ENCODE peak calls at places on chromosomes 7 and 10, in ten cellular contexts. Y is psoas muscle, U is PC-3, K is glutamatergic neuron, G is heart right ventricle, M is H9, I is coronary artery, X is RWPE1, V is neural progenitor cell, T is nephron progenitor cell. Q is an unnamed sample.
A peak's percentile ranks its signal among the peaks of the same experiment; 100 is the strongest.

GRCh38 chr10:93068411-93069244 is 5.1 kb upstream of the CYP26A1 start:
- DNase-seq in X (no peak), Y (no peak), I (no peak), V (peak; percentile 84), G (no peak), M (peak; percentile 57), K (peak; percentile 77), U (no peak), T (peak; percentile 72), Q (no peak)

GRCh38 chr7:78709658-78710057 is 743.8 kb downstream of the MAGI2 start:
- DNase-seq in K (no peak), V (no peak), T (no peak), X (no peak), I (no peak), U (no peak), Y (no peak), G (no peak), M (no peak), Q (no peak)

GRCh38 chr7:155815332-155816191 is 3.3 kb upstream of the SHH start:
- DNase-seq in X (peak; percentile 75), U (peak; percentile 76), G (peak; percentile 44), T (peak; percentile 79), I (no peak), M (peak; percentile 82), V (peak; percentile 86), K (peak; percentile 87), Y (no peak), Q (no peak)

GRCh38 chr7:148609045-148609725 is 18.6 kb downstream of the C7orf33 start:
- DNase-seq in V (no peak), T (no peak), I (no peak), Y (no peak), K (no peak), U (no peak), X (no peak), G (no peak), M (no peak), Q (no peak)

GRCh38 chr10:1652151-1652550 is 85.2 kb downstream of the ADARB2 start:
- DNase-seq in M (no peak), X (no peak), I (peak; percentile 45), T (no peak), Y (no peak), V (no peak), U (no peak), K (no peak), G (no peak), Q (no peak)

GRCh38 chr10:21292763-21293517 is 232.5 kb downstream of the SKIDA1 start:
- DNase-seq in Y (peak; percentile 67), M (peak; percentile 76), K (peak; percentile 51), X (peak; percentile 89), U (peak; percentile 92), T (peak; percentile 57), I (peak; percentile 85), V (peak; percentile 81), G (peak; percentile 58), Q (peak; percentile 88)

GRCh38 chr10:78794736-78795455 is 273.9 kb upstream of the ZMIZ1 start:
- DNase-seq in Y (no peak), M (no peak), I (no peak), X (no peak), G (no peak), V (no peak), T (no peak), K (no peak), U (no peak), Q (no peak)

GRCh38 chr7:106418094-106418493 is 133.3 kb upstream of the NAMPT start:
- DNase-seq in G (no peak), Y (no peak), U (no peak), V (no peak), K (no peak), X (no peak), T (no peak), M (no peak), I (no peak), Q (no peak)

GRCh38 chr10:96371356-96371755 is 12.6 kb upstream of the OPALIN start:
- DNase-seq in Y (no peak), G (no peak), T (no peak), X (no peak), V (no peak), K (no peak), U (no peak), M (no peak), I (no peak), Q (no peak)

GRCh38 chr7:158394936-158395335 is 192.7 kb downstream of the PTPRN2 start:
- DNase-seq in U (peak; percentile 46), I (no peak), V (peak; percentile 75), T (peak; percentile 86), X (peak; percentile 27), G (peak; percentile 27), K (peak; percentile 83), Y (no peak), M (peak; percentile 82), Q (no peak)

DNA sequence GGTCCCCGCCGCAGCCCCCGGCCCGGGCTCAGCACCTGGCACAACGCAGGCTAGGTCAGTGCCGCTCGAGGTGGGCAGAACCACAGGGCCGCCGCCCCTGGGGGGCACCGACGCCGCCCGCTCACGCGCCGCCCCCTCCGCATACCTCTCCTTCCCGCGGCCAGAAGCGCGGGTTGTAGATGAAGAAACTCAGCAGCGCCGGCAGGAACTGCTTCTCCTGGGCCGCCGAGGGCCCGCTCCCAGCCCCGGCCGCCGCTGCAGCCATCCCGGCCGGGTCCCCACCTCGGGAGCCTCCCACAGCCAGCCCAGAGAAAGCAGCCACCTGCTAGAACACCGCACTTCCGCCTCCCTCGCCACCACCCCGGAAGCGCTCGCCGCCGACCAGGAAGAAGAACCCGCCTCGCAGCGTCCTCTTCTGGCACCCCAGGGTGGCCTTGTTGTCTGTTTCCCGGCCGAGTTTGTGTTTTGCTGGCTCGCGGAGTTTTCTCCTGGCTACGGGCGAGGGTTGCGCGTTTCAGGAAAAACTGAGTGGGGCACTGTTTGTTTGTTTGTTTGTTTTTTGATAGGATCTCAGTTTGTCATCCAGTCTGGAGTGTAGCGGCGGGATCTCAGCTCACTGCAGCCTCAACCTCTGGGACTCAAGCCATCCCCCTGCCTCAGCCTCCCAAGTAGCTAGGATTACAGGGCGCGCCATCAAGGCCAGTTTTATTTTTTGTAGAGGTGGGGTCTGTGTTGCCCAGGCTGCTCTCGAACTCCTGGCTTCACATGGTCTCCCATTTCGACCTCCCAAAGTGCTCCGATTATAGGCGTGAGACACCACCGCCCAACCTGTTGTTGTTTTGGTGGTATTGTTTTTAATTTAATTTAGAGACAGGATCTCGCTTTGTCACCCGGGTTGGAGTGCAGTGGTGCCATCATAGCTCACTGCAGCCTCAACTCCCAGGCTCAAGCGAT is 17.7 kb downstream of the OCM2 start:
- DNase-seq in T (peak; percentile 63), M (peak; percentile 61), K (peak; percentile 75), Y (peak; percentile 89), V (peak; percentile 63), I (peak; percentile 82), U (peak; percentile 76), X (peak; percentile 85), G (peak; percentile 84), Q (peak; percentile 89)
- TF ChIP-seq CTCF in T (no peak), M (no peak), K (no peak), Y (peak; percentile 5), V (peak; percentile 18), I (no peak), U (peak; percentile 53), X (peak; percentile 45), G (no peak), Q (peak; percentile 34)

GRCh38 chr7:125530553-125530952 is 600.9 kb upstream of the POT1 start:
- DNase-seq in M (no peak), K (no peak), V (no peak), X (no peak), T (no peak), Y (no peak), U (no peak), I (no peak), G (no peak), Q (no peak)

GRCh38 chr7:125529237-125529636 is 599.6 kb upstream of the POT1 start:
- DNase-seq in U (peak; percentile 50), T (no peak), M (no peak), K (no peak), X (no peak), G (no peak), Y (no peak), V (no peak), I (no peak), Q (no peak)

GRCh38 chr7:125526092-125526491 is 596.5 kb upstream of the POT1 start:
- DNase-seq in V (no peak), K (no peak), I (no peak), T (no peak), G (no peak), X (no peak), M (no peak), Y (no peak), U (no peak), Q (no peak)

GRCh38 chr7:125526958-125527357 is 597.3 kb upstream of the POT1 start:
- DNase-seq in V (no peak), U (no peak), G (no peak), Y (no peak), I (no peak), X (no peak), M (no peak), K (no peak), T (no peak), Q (no peak)
- TF ChIP-seq CTCF in V (no peak), U (no peak), G (no peak), Y (no peak), I (no peak), X (no peak), M (no peak), K (no peak), T (no peak), Q (no peak)

GRCh38 chr10:85646312-85646711 is 720.3 kb downstream of the GRID1 start:
- DNase-seq in V (no peak), Y (no peak), I (no peak), G (no peak), U (peak; percentile 20), X (peak; percentile 79), T (no peak), M (no peak), K (no peak), Q (peak; percentile 13)

GRCh38 chr10:85645851-85646250 is 720.7 kb downstream of the GRID1 start:
- DNase-seq in M (no peak), X (no peak), V (no peak), T (no peak), K (no peak), Y (no peak), U (no peak), G (no peak), I (no peak), Q (peak; percentile 77)

GRCh38 chr10:85651507-85651902 is 715.1 kb downstream of the GRID1 start:
- DNase-seq in G (peak; percentile 16), T (no peak), V (no peak), U (no peak), K (no peak), I (no peak), Y (peak; percentile 63), M (no peak), X (no peak), Q (no peak)

GRCh38 chr10:85650791-85651506 is 715.6 kb downstream of the GRID1 start:
- DNase-seq in M (no peak), I (no peak), Y (no peak), T (no peak), X (no peak), U (no peak), K (no peak), V (no peak), G (no peak), Q (no peak)

GRCh38 chr10:85648279-85648754 is 718.3 kb downstream of the GRID1 start:
- DNase-seq in V (no peak), K (no peak), G (no peak), Y (peak; percentile 56), X (no peak), U (no peak), I (no peak), M (no peak), T (no peak), Q (no peak)
- TF ChIP-seq CTCF in V (no peak), K (no peak), G (no peak), Y (no peak), X (no peak), U (no peak), I (no peak), M (no peak), T (no peak), Q (no peak)

GRCh38 chr7:50119815-50120637 is 27.0 kb upstream of the ZPBP start:
- DNase-seq in T (peak; percentile 14), V (peak; percentile 61), M (peak; percentile 64), Y (no peak), G (no peak), I (no peak), X (no peak), K (peak; percentile 25), U (peak; percentile 19), Q (no peak)
- TF ChIP-seq CTCF in T (peak; percentile 57), V (peak; percentile 66), M (peak; percentile 79), Y (no peak), G (no peak), I (no peak), X (no peak), K (peak; percentile 17), U (peak; percentile 54), Q (no peak)